ENCODE peak calls at places on chromosome 3, in eight cellular contexts. D, H, I, O, X, W, E and P are unnamed samples.
A peak's percentile ranks its signal among the peaks of the same experiment; 100 is the strongest.

GRCh38 chr3:127099982-127100381 is 92.9 kb upstream of the PRR23E start:
- DNase-seq in D (no peak), H (no peak), I (no peak), O (no peak), X (no peak), W (no peak), E (no peak), P (no peak)

GRCh38 chr3:102483556-102483955 is 48.7 kb downstream of the ZPLD1 start:
- DNase-seq in D (no peak), H (no peak), I (no peak), O (no peak), X (no peak), W (no peak), E (no peak), P (no peak)

GRCh38 chr3:148101061-148101460 is 596.6 kb upstream of the AGTR1 start:
- DNase-seq in D (no peak), H (no peak), I (no peak), O (no peak), X (no peak), W (no peak), E (no peak), P (no peak)

GRCh38 chr3:38446287-38446686 is 7.4 kb upstream of the ACVR2B start:
- DNase-seq in D (no peak), H (no peak), I (no peak), O (no peak), X (no peak), W (no peak), E (no peak), P (no peak)

GRCh38 chr3:196920733-196921132 is 21.6 kb downstream of the NCBP2 start:
- DNase-seq in D (no peak), H (no peak), I (no peak), O (no peak), X (no peak), W (no peak), E (no peak), P (no peak)

GRCh38 chr3:102057781-102058421 is 208.6 kb downstream of the NFKBIZ start:
- DNase-seq in D (no peak), H (no peak), I (no peak), O (no peak), X (no peak), W (no peak), E (no peak), P (no peak)

GRCh38 chr3:119555929-119556328 is 3.5 kb downstream of the CD80 start:
- DNase-seq in D (no peak), H (no peak), I (no peak), O (no peak), X (no peak), W (no peak), E (no peak), P (no peak)

GRCh38 chr3:25155696-25156471 is 272.2 kb upstream of the RARB start:
- DNase-seq in D (no peak), H (peak; percentile 93), I (no peak), O (no peak), X (no peak), W (no peak), E (no peak), P (no peak)

GRCh38 chr3:178966299-178967183 is 105.1 kb downstream of the ZMAT3 start:
- DNase-seq in D (no peak), H (peak; percentile 21), I (no peak), O (no peak), X (no peak), W (no peak), E (peak; percentile 17), P (no peak)

DNA sequence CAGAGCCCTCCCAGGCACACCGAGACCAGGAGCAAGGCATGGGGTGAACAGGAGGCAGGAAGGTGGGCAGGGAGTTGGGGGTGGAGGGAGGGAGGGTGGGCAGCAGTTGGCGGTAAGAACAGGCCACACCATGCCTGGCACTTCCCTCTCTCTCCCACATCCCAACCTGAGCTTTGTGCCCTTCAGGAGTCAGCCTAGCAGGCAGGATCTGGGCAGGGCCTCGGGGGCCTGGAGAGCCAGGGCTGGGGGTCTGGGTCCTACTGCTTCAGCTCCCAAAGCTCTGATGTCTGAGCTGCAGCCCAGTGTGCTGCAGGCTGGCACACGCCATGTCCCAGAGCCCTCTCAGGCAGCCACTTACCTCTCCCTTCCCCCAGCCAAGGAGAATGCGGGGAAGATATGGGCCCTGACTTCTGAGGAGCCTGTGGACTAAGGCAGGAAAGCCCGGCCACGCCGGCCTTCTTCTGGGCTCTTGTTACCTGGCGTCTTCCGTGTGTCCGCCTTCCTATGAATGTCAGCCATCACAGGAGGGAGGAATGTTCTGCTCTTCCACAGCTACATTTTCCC is 2.9 kb upstream of the MYL3 start:
- DNase-seq in D (no peak), H (no peak), I (no peak), O (no peak), X (peak; percentile 15), W (no peak), E (no peak), P (no peak)
- H3K4me1 ChIP-seq in D (no peaks in the 10 kb centered on the region), H (no peaks in the 10 kb centered on the region), I (no peaks in the 10 kb centered on the region), O (peaks cover 34% of the 10 kb centered on the region), X (peaks cover 21% of the 10 kb centered on the region), W (no peaks in the 10 kb centered on the region), E (peaks cover 31% of the 10 kb centered on the region), P (no peaks in the 10 kb centered on the region)

GRCh38 chr3:123634149-123635051 is 49.5 kb upstream of the HACD2 start:
- DNase-seq in D (no peak), H (peak; percentile 46), I (no peak), O (no peak), X (no peak), W (peak; percentile 26), E (no peak), P (no peak)

GRCh38 chr3:123633530-123633929 is 48.7 kb upstream of the HACD2 start:
- DNase-seq in D (no peak), H (no peak), I (no peak), O (no peak), X (no peak), W (no peak), E (no peak), P (no peak)

GRCh38 chr3:123635717-123636116 is 50.9 kb upstream of the HACD2 start:
- DNase-seq in D (no peak), H (no peak), I (no peak), O (no peak), X (no peak), W (no peak), E (no peak), P (no peak)

GRCh38 chr3:123636431-123636841 is 51.6 kb upstream of the HACD2 start:
- DNase-seq in D (no peak), H (peak; percentile 79), I (no peak), O (no peak), X (no peak), W (peak; percentile 36), E (peak; percentile 65), P (no peak)

DNA sequence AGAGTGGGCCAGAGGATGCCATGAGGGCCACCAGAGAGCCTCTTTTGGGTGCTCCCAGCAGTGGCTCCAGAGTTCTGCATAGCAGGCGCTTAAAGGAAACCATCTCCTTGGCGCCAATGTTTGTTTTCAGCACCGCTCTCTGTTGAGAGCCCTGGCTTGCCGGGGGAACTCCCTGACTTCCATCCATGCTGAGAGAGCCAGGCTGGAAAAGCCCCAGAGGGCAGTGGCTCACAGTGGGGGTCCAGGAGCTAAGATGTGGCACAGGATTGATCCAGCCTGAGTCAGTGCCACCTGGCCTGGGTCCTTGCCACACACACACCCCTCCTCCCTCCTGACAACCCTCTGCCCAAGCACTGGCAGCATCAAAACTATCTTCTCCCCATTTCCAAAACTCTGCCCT is 50.4 kb upstream of the HACD2 start:
- DNase-seq in D (no peak), H (peak; percentile 40), I (no peak), O (no peak), X (no peak), W (no peak), E (no peak), P (no peak)
- H3K4me1 ChIP-seq in D (peaks cover 8% of the 10 kb centered on the region), H (peaks cover 8% of the 10 kb centered on the region), I (peaks cover 13% of the 10 kb centered on the region), O (peaks cover 8% of the 10 kb centered on the region), X (peaks cover 3% of the 10 kb centered on the region), W (no peaks in the 10 kb centered on the region), E (peaks cover 24% of the 10 kb centered on the region), P (no peaks in the 10 kb centered on the region)

GRCh38 chr3:7377103-7377502 is 516.2 kb downstream of the GRM7 start:
- DNase-seq in D (no peak), H (no peak), I (no peak), O (no peak), X (no peak), W (no peak), E (no peak), P (no peak)

GRCh38 chr3:7367968-7368367 is 507.1 kb downstream of the GRM7 start:
- DNase-seq in D (no peak), H (peak; percentile 53), I (no peak), O (no peak), X (no peak), W (no peak), E (no peak), P (no peak)

GRCh38 chr3:7368597-7368996 is 507.7 kb downstream of the GRM7 start:
- DNase-seq in D (no peak), H (no peak), I (no peak), O (no peak), X (no peak), W (no peak), E (no peak), P (no peak)

GRCh38 chr3:7371693-7372572 is 511.0 kb downstream of the GRM7 start:
- DNase-seq in D (no peak), H (no peak), I (no peak), O (no peak), X (no peak), W (no peak), E (no peak), P (no peak)
- H3K4me1 ChIP-seq in D (no peaks in the 10 kb centered on the region), H (no peaks in the 10 kb centered on the region), I (no peaks in the 10 kb centered on the region), O (no peaks in the 10 kb centered on the region), X (no peaks in the 10 kb centered on the region), W (no peaks in the 10 kb centered on the region), E (no peaks in the 10 kb centered on the region), P (no peaks in the 10 kb centered on the region)

GRCh38 chr3:141682921-141683320 is 55.2 kb upstream of the RNF7 start:
- DNase-seq in D (no peak), H (no peak), I (no peak), O (no peak), X (no peak), W (no peak), E (no peak), P (no peak)

GRCh38 chr3:141684758-141685157 is 53.3 kb upstream of the RNF7 start:
- DNase-seq in D (no peak), H (no peak), I (no peak), O (no peak), X (no peak), W (no peak), E (no peak), P (no peak)

GRCh38 chr3:141681390-141681780 is 56.7 kb upstream of the RNF7 start:
- DNase-seq in D (no peak), H (no peak), I (no peak), O (no peak), X (no peak), W (no peak), E (no peak), P (no peak)

GRCh38 chr3:141682007-141682406 is 56.1 kb upstream of the RNF7 start:
- DNase-seq in D (no peak), H (peak; percentile 26), I (no peak), O (no peak), X (no peak), W (no peak), E (no peak), P (no peak)

GRCh38 chr3:141680620-141681389 is 57.3 kb upstream of the RNF7 start:
- DNase-seq in D (peak; percentile 36), H (peak; percentile 80), I (no peak), O (no peak), X (peak; percentile 22), W (no peak), E (no peak), P (no peak)
- H3K4me1 ChIP-seq in D (peaks cover 16% of the 10 kb centered on the region), H (peaks cover 4% of the 10 kb centered on the region), I (no peaks in the 10 kb centered on the region), O (peaks cover 5% of the 10 kb centered on the region), X (peaks cover 2% of the 10 kb centered on the region), W (no peaks in the 10 kb centered on the region), E (no peaks in the 10 kb centered on the region), P (peaks cover 9% of the 10 kb centered on the region)

GRCh38 chr3:149343951-149344350 is 10.5 kb upstream of the TM4SF18 start:
- DNase-seq in D (no peak), H (peak; percentile 48), I (no peak), O (no peak), X (no peak), W (no peak), E (no peak), P (no peak)
- H3K4me1 ChIP-seq in D (peaks cover 31% of the 10 kb centered on the region), H (no peaks in the 10 kb centered on the region), I (peaks cover 35% of the 10 kb centered on the region), O (peaks cover 15% of the 10 kb centered on the region), X (peaks cover 3% of the 10 kb centered on the region), W (no peaks in the 10 kb centered on the region), E (peaks cover 10% of the 10 kb centered on the region), P (no peaks in the 10 kb centered on the region)